ENCODE peak calls at places on chromosomes 5 and 9, in seven cellular contexts. N is HCT116, A is colonic mucosa, M is lung, E is transverse colon, C is BE2C, R is neuronal stem cell. D is an unnamed sample.

GRCh38 chr9:680106-680505 is 161.4 kb upstream of the DMRT1 start:
- DNase-seq in N (no peak), A (no peak), M (no peak), E (no peak), C (no peak), R (no peak), D (no peak)

GRCh38 chr5:136518174-136518573 is 152.8 kb upstream of the TRPC7 start:
- DNase-seq in N (no peak), A (no peak), M (no peak), E (no peak), C (no peak), R (no peak), D (no peak)

GRCh38 chr5:57219386-57219785 is 45.5 kb downstream of the GPBP1 start:
- DNase-seq in N (no peak), A (no peak), M (no peak), E (no peak), C (no peak), R (no peak), D (no peak)

GRCh38 chr9:94779101-94779500 is 52.6 kb downstream of the AOPEP start:
- DNase-seq in N (no peak), A (no peak), M (no peak), E (no peak), C (no peak), R (no peak), D (no peak)

GRCh38 chr9:90855208-90856000 is 53.8 kb downstream of the SYK start:
- DNase-seq in N (no peak), A (no peak), M (no peak), E (no peak), C (no peak), R (no peak), D (no peak)

GRCh38 chr5:119411291-119411934 is 40.9 kb upstream of the HSD17B4 start:
- DNase-seq in N (no peak), A (no peak), M (no peak), E (no peak), C (no peak), R (no peak), D (no peak)

GRCh38 chr5:112492291-112492690 is 73.2 kb upstream of the EPB41L4A start:
- DNase-seq in N (peak; percentile 57), A (no peak), M (peak; percentile 45), E (peak; percentile 45), C (peak; percentile 72), R (peak; percentile 14), D (peak; percentile 64)

GRCh38 chr9:133560311-133560710 is 25.8 kb downstream of the ADAMTSL2 start:
- DNase-seq in N (no peak), A (no peak), M (no peak), E (no peak), C (no peak), R (no peak), D (peak; percentile 83)

GRCh38 chr5:169408735-169409134 is 107.8 kb upstream of the SLIT3 start:
- DNase-seq in N (no peak), A (no peak), M (no peak), E (no peak), C (no peak), R (no peak), D (no peak)

GRCh38 chr9:93600504-93600903 is 24.1 kb downstream of the PHF2 start:
- DNase-seq in N (no peak), A (peak; percentile 66), M (peak; percentile 28), E (peak; percentile 69), C (no peak), R (no peak), D (no peak)

GRCh38 chr5:41445937-41446563 is 64.4 kb downstream of the PLCXD3 start:
- DNase-seq in N (no peak), A (peak; percentile 18), M (no peak), E (no peak), C (peak; percentile 23), R (no peak), D (peak; percentile 21)

GRCh38 chr9:95940265-95940664 is 64.8 kb downstream of the ERCC6L2 start:
- DNase-seq in N (no peak), A (no peak), M (no peak), E (no peak), C (no peak), R (no peak), D (no peak)

GRCh38 chr9:133528001-133528886 is 3.5 kb upstream of the MYMK start:
- DNase-seq in N (no peak), A (no peak), M (no peak), E (no peak), C (no peak), R (no peak), D (no peak)

GRCh38 chr5:66151491-66151890 is 7.4 kb downstream of the SREK1 start:
- DNase-seq in N (no peak), A (no peak), M (no peak), E (no peak), C (no peak), R (no peak), D (no peak)

GRCh38 chr5:168260353-168261211 is 30.9 kb upstream of the WWC1 start:
- DNase-seq in N (no peak), A (peak; percentile 44), M (no peak), E (peak; percentile 20), C (no peak), R (no peak), D (no peak)

GRCh38 chr5:171080151-171080938 is 218.5 kb downstream of the RANBP17 start:
- DNase-seq in N (no peak), A (no peak), M (no peak), E (no peak), C (no peak), R (no peak), D (no peak)

GRCh38 chr9:74414325-74414724 is 82.8 kb upstream of the RORB start:
- DNase-seq in N (no peak), A (no peak), M (no peak), E (no peak), C (no peak), R (no peak), D (no peak)

GRCh38 chr5:140258016-140258415 is 44.9 kb downstream of the PFDN1 start:
- DNase-seq in N (no peak), A (no peak), M (no peak), E (no peak), C (no peak), R (no peak), D (no peak)

GRCh38 chr9:33620738-33621439 is 96.8 kb downstream of the ANKRD18B start:
- DNase-seq in N (no peak), A (no peak), M (no peak), E (no peak), C (no peak), R (no peak), D (no peak)

GRCh38 chr9:26261503-26262330 is 583.5 kb upstream of the TUSC1 start:
- DNase-seq in N (no peak), A (no peak), M (no peak), E (no peak), C (no peak), R (no peak), D (no peak)

GRCh38 chr9:3981897-3982296 is 318.0 kb downstream of the GLIS3 start:
- DNase-seq in N (no peak), A (no peak), M (no peak), E (no peak), C (no peak), R (no peak), D (no peak)

GRCh38 chr9:3980771-3981170 is 319.1 kb downstream of the GLIS3 start:
- DNase-seq in N (no peak), A (no peak), M (no peak), E (no peak), C (no peak), R (peak; percentile 43), D (no peak)

GRCh38 chr9:3980212-3980611 is 319.7 kb downstream of the GLIS3 start:
- DNase-seq in N (no peak), A (no peak), M (no peak), E (no peak), C (no peak), R (no peak), D (no peak)

GRCh38 chr9:3972687-3973086 is 327.2 kb downstream of the GLIS3 start:
- DNase-seq in N (no peak), A (no peak), M (no peak), E (no peak), C (no peak), R (no peak), D (no peak)

GRCh38 chr9:3977388-3977787 is 322.5 kb downstream of the GLIS3 start:
- DNase-seq in N (no peak), A (no peak), M (no peak), E (no peak), C (no peak), R (no peak), D (no peak)
- H3K4me3 ChIP-seq in N (no peak overlapping the region), A (no peak overlapping the region), M (no peak overlapping the region), E (no peak overlapping the region), C (no peak overlapping the region), R (no peak overlapping the region), D (no peak overlapping the region)

GRCh38 chr9:135647897-135648296 is 8.6 kb upstream of the GLT6D1 start:
- DNase-seq in N (no peak), A (no peak), M (no peak), E (no peak), C (no peak), R (no peak), D (no peak)
- H3K9me3 ChIP-seq in N (peaks cover 22% of the 10 kb centered on the region), A (peaks cover 5% of the 10 kb centered on the region), M (peaks cover 22% of the 10 kb centered on the region), E (peaks cover 39% of the 10 kb centered on the region), C (peaks cover 3% of the 10 kb centered on the region), R (peaks cover 30% of the 10 kb centered on the region), D (peaks cover 16% of the 10 kb centered on the region)

DNA sequence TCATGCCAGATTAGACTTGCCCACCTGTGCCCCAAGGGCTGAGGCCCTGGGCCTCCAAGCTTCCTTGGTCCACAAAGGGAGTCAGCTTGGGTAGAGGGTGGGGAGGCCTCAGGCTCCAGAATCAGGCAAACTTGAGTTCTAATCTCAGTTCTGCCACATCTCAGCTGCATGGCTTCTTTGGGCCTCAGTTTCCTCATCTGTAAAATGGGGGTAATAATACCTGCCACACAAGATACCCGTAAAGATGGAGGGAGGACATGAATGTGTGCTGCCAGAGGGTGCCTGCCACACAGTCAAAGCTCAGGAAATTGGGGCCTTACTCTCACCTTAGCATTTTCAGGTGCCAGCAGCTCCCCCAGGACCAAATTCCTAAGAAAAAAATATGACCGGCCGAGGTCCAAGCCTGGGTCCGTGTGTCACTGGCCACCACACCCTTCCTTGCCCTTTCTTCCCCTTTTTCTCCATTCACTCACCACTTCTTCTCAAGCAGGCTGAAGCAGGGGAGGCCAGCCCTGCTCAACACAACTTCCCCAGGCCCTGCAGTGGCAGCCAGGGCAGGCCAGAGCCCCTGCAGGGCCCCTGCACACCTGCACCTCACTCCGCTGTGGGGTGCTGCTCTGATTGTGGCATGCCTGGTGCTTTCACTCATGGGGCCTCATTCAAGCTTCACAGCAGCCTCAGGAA is 3.8 kb downstream of the RGS14 start:
- DNase-seq in N (no peak), A (no peak), M (no peak), E (no peak), C (no peak), R (no peak), D (no peak)
- H3K4me3 ChIP-seq in N (no peak overlapping the region), A (no peak overlapping the region), M (no peak overlapping the region), E (no peak overlapping the region), C (no peak overlapping the region), R (no peak overlapping the region), D (no peak overlapping the region)

GRCh38 chr5:1420211-1421195 is 24.7 kb downstream of the SLC6A3 start:
- DNase-seq in N (no peak), A (no peak), M (no peak), E (no peak), C (no peak), R (no peak), D (no peak)
- H3K9me3 ChIP-seq in N (no peaks in the 10 kb centered on the region), A (no peaks in the 10 kb centered on the region), M (no peaks in the 10 kb centered on the region), E (no peaks in the 10 kb centered on the region), C (no peaks in the 10 kb centered on the region), R (peaks cover 6% of the 10 kb centered on the region), D (no peaks in the 10 kb centered on the region)

GRCh38 chr9:21357479-21358290 is 7.0 kb upstream of the IFNA6 start:
- DNase-seq in N (no peak), A (no peak), M (no peak), E (no peak), C (no peak), R (no peak), D (no peak)
- H3K4me3 ChIP-seq in N (no peak overlapping the region), A (no peak overlapping the region), M (no peak overlapping the region), E (no peak overlapping the region), C (no peak overlapping the region), R (no peak overlapping the region), D (no peak overlapping the region)